ENCODE peak calls at places on chromosomes 13 and 19, in six cellular contexts. K, N, A, S, I and C are unnamed samples.

GRCh38 chr13:32947886-32948285 is 68.3 kb upstream of the KL start:
- DNase-seq in K (no peak), N (no peak), A (peak; percentile 8), S (peak; percentile 18), I (no peak), C (no peak)

GRCh38 chr19:42113641-42114348 is 18.5 kb downstream of the POU2F2 start:
- DNase-seq in K (peak; percentile 92), N (peak; percentile 65), A (peak; percentile 46), S (no peak), I (no peak), C (peak; percentile 68)

GRCh38 chr19:55672418-55672817 is 2.6 kb upstream of the EPN1 start:
- DNase-seq in K (peak; percentile 50), N (no peak), A (no peak), S (no peak), I (no peak), C (no peak)

GRCh38 chr19:14901675-14902260 is 15.8 kb upstream of the OR7A17 start:
- DNase-seq in K (peak; percentile 5), N (no peak), A (no peak), S (no peak), I (no peak), C (no peak)

GRCh38 chr13:113999618-113999910 is 25.7 kb upstream of the C13orf46 start:
- DNase-seq in K (no peak), N (no peak), A (no peak), S (no peak), I (no peak), C (no peak)

GRCh38 chr13:112619730-112620639 is 32.0 kb upstream of the TUBGCP3 start:
- DNase-seq in K (peak; percentile 12), N (no peak), A (peak; percentile 31), S (peak; percentile 93), I (peak; percentile 47), C (no peak)

GRCh38 chr19:35344511-35345031 is 3.1 kb upstream of the FFAR1 start:
- DNase-seq in K (no peak), N (no peak), A (no peak), S (no peak), I (no peak), C (peak; percentile 14)

GRCh38 chr19:38079926-38080380 is 144.1 kb downstream of the DPF1 start:
- DNase-seq in K (peak; percentile 77), N (peak; percentile 57), A (no peak), S (no peak), I (no peak), C (no peak)

GRCh38 chr13:80458546-80458945 is 117.6 kb upstream of the SPRY2 start:
- DNase-seq in K (no peak), N (no peak), A (no peak), S (no peak), I (no peak), C (no peak)

GRCh38 chr13:93397619-93398018 is 171.0 kb downstream of the GPC6 start:
- DNase-seq in K (no peak), N (no peak), A (no peak), S (no peak), I (no peak), C (no peak)

GRCh38 chr13:36072127-36072526 is 59.1 kb downstream of the DCLK1 start:
- DNase-seq in K (no peak), N (no peak), A (no peak), S (no peak), I (no peak), C (no peak)

GRCh38 chr19:42471554-42472249 is 29.0 kb upstream of the CXCL17 start:
- DNase-seq in K (peak; percentile 58), N (peak; percentile 61), A (no peak), S (no peak), I (no peak), C (no peak)

GRCh38 chr13:101053694-101054093 is 362.6 kb downstream of the NALCN start:
- DNase-seq in K (no peak), N (no peak), A (no peak), S (no peak), I (no peak), C (no peak)

GRCh38 chr19:47075941-47076340 is 27.5 kb upstream of the TMEM160 start:
- DNase-seq in K (no peak), N (no peak), A (no peak), S (no peak), I (no peak), C (no peak)

GRCh38 chr19:5957132-5957531 is 20.8 kb downstream of the RANBP3 start:
- DNase-seq in K (no peak), N (no peak), A (no peak), S (no peak), I (no peak), C (no peak)

GRCh38 chr19:39506944-39507714 is 7.8 kb upstream of the SELENOV start:
- DNase-seq in K (peak; percentile 79), N (peak; percentile 64), A (peak; percentile 55), S (peak; percentile 95), I (peak; percentile 80), C (peak; percentile 59)

GRCh38 chr19:48591021-48591420 is 15.5 kb upstream of the SPACA4 start:
- DNase-seq in K (peak; percentile 30), N (no peak), A (no peak), S (no peak), I (no peak), C (no peak)

GRCh38 chr13:84816567-84817133 is 934.4 kb upstream of the SLITRK1 start:
- DNase-seq in K (no peak), N (no peak), A (no peak), S (no peak), I (no peak), C (no peak)

GRCh38 chr19:9850235-9850959 is 15.3 kb downstream of the PIN1 start:
- DNase-seq in K (no peak), N (no peak), A (no peak), S (no peak), I (no peak), C (no peak)

GRCh38 chr19:35027851-35028599 is 2.2 kb upstream of the SCN1B start:
- DNase-seq in K (peak; percentile 48), N (peak; percentile 28), A (no peak), S (no peak), I (no peak), C (no peak)

GRCh38 chr13:94352057-94352456 is 127.4 kb downstream of the DCT start:
- DNase-seq in K (peak; percentile 49), N (no peak), A (no peak), S (no peak), I (no peak), C (no peak)

GRCh38 chr19:54670576-54671347 is 8.0 kb downstream of the LILRB4 start:
- DNase-seq in K (no peak), N (no peak), A (no peak), S (no peak), I (no peak), C (no peak)

DNA sequence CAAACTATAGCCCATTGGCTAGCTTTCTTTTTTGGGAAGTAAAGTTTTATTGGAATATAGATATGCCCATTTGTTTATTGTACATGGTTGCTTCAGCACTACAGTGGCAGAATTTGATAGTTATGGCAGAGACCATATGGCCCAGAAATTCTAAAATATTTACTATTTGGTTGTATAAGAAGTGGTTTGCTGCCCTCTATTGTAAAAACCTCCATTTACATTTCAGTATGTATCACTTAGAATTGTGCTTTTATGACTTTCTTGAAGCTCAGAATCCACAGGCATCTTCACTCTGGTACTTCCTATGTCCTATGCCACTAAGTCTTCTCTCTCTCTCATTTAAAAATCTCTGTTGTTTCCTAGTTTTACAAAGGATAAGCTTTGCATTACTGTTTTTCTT is 37.7 kb downstream of the DLEU7 start:
- DNase-seq in K (peak; percentile 34), N (no peak), A (no peak), S (peak; percentile 11), I (no peak), C (no peak)
- TF ChIP-seq CTCF in K (peak; percentile 7), N (no peak), A (no peak), S (peak; percentile 33), I (no peak), C (no peak)

DNA sequence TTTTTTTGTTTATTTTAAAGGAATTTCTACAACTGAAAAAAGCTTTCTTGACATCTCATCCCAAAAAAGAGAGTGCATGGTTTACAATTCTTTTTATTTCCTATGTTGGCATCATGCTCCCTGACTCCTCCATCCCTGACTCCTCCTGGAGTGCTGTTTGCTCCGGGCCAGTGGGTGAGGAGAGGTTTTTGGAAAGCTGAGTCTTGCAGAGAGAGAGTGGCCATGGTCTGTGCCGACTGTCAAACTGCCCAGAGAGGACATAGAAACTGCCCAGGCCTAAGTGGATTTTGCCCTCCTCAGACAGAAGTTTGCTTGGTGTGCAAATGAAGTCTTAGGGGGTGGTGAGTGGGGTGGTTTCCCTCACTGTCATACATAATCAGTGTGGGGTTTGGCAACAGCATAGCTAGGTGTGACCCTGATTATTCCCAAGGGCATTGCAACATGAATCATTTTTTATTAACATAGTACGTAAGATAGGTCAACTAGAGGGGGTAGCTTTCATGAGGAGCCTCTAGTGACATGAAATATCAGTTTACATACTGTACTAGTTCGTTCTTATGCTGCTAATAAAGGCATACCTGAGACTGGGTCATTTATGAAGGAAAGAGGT is 179.8 kb upstream of the UBL3 start:
- DNase-seq in K (no peak), N (no peak), A (no peak), S (no peak), I (no peak), C (no peak)
- TF ChIP-seq CTCF in K (no peak), N (no peak), A (no peak), S (no peak), I (no peak), C (no peak)

GRCh38 chr13:96632536-96633320 is 361.5 kb downstream of the OXGR1 start:
- DNase-seq in K (peak; percentile 0), N (no peak), A (no peak), S (no peak), I (no peak), C (no peak)
- TF ChIP-seq CTCF in K (no peak), N (no peak), A (no peak), S (no peak), I (no peak), C (no peak)

GRCh38 chr19:13619203-13619632 is 112.9 kb upstream of the CACNA1A start:
- DNase-seq in K (peak; percentile 5), N (no peak), A (no peak), S (no peak), I (no peak), C (no peak)

GRCh38 chr19:13627531-13627930 is 121.3 kb upstream of the CACNA1A start:
- DNase-seq in K (no peak), N (no peak), A (no peak), S (no peak), I (no peak), C (no peak)

GRCh38 chr19:13622727-13623126 is 116.4 kb upstream of the CACNA1A start:
- DNase-seq in K (no peak), N (no peak), A (no peak), S (peak; percentile 56), I (peak; percentile 24), C (no peak)

GRCh38 chr19:13621413-13621812 is 115.1 kb upstream of the CACNA1A start:
- DNase-seq in K (peak; percentile 64), N (peak; percentile 67), A (no peak), S (no peak), I (peak; percentile 54), C (no peak)

DNA sequence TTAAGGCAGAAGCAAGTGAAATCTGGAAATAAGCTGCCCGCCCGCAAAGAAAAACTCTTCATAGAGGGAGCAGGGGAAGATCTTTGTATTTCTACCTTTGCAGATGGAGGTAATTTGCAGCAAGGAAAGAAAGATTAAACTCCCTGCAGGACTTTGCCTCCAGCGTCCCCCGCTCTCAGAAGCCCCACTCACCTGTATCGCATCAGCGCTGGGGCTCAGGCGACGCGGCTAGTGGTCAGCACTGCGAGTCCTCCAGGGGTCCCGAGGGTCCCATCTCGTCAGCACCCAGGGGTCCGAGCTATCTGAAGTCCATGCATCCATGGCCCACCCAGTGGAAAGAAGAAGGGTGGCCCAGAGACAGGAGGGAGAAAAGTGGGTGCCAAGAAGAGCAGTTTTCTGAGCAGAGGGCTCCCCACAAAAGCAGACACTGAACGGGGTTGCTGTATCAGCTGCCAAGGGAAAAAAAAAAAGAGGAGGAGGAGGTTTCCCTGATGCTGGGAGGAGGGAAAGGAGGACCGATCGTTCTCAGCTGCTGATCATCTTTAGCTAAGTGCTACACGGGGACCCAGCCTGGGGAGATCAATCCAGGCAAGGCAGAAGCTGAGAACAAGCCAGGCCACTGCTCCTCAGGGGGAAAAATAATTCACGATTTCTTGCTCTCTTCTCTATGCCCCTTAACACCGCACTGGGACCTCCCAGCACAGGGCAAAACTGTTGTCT is 117.6 kb upstream of the CACNA1A start:
- DNase-seq in K (no peak), N (no peak), A (no peak), S (no peak), I (peak; percentile 14), C (no peak)
- TF ChIP-seq CTCF in K (no peak), N (no peak), A (no peak), S (no peak), I (no peak), C (no peak)